ENCODE peak calls at places on chromosomes 1 and 21, in seven cellular contexts. One of them, this sample, is unnamed.
A peak's percentile ranks its signal among the peaks of the same experiment; 100 is the strongest.

GRCh38 chr1:27572679-27573426 is 31.1 kb downstream of the AHDC1 start:
- DNase-seq in neuronal stem cell: no peak
- DNase-seq in trophoblast cell: no peak
- DNase-seq in mesendoderm: peak; percentile 77
- DNase-seq in mesenchymal stem cell: peak; percentile 84
- DNase-seq in IMR-90: no peak
- DNase-seq in H1: no peak
- DNase-seq in this sample: no peak

GRCh38 chr1:117177376-117177775 is 33.4 kb downstream of the VTCN1 start:
- DNase-seq in H1: no peak
- DNase-seq in mesendoderm: no peak
- DNase-seq in IMR-90: no peak
- DNase-seq in mesenchymal stem cell: no peak
- DNase-seq in neuronal stem cell: no peak
- DNase-seq in trophoblast cell: no peak
- DNase-seq in this sample: no peak

GRCh38 chr1:104630567-104630966 is 880.9 kb downstream of the AMY1C start:
- DNase-seq in neuronal stem cell: no peak
- DNase-seq in trophoblast cell: peak; percentile 4
- DNase-seq in IMR-90: no peak
- DNase-seq in mesenchymal stem cell: peak; percentile 23
- DNase-seq in H1: no peak
- DNase-seq in mesendoderm: no peak
- DNase-seq in this sample: no peak

GRCh38 chr1:3450983-3451382 is 3.5 kb upstream of the ARHGEF16 start:
- DNase-seq in mesenchymal stem cell: no peak
- DNase-seq in IMR-90: no peak
- DNase-seq in trophoblast cell: no peak
- DNase-seq in mesendoderm: no peak
- DNase-seq in neuronal stem cell: no peak
- DNase-seq in H1: no peak
- DNase-seq in this sample: no peak

GRCh38 chr1:160117709-160118183 is 2.2 kb downstream of the ATP1A2 start:
- DNase-seq in mesenchymal stem cell: no peak
- DNase-seq in H1: no peak
- DNase-seq in IMR-90: peak; percentile 31
- DNase-seq in neuronal stem cell: no peak
- DNase-seq in mesendoderm: peak; percentile 50
- DNase-seq in trophoblast cell: no peak
- DNase-seq in this sample: no peak

GRCh38 chr1:29651684-29652665 is 415.7 kb downstream of the PTPRU start:
- DNase-seq in IMR-90: no peak
- DNase-seq in mesenchymal stem cell: no peak
- DNase-seq in H1: peak; percentile 26
- DNase-seq in trophoblast cell: no peak
- DNase-seq in neuronal stem cell: no peak
- DNase-seq in mesendoderm: no peak
- DNase-seq in this sample: peak; percentile 3

GRCh38 chr1:223177681-223178080 is 34.6 kb upstream of the TLR5 start:
- DNase-seq in trophoblast cell: peak; percentile 28
- DNase-seq in H1: no peak
- DNase-seq in mesendoderm: no peak
- DNase-seq in neuronal stem cell: no peak
- DNase-seq in mesenchymal stem cell: no peak
- DNase-seq in IMR-90: no peak
- DNase-seq in this sample: no peak

GRCh38 chr1:26317612-26318337 is at the start of gene CD52:
- DNase-seq in mesendoderm: peak; percentile 89
- DNase-seq in neuronal stem cell: no peak
- DNase-seq in H1: no peak
- DNase-seq in trophoblast cell: no peak
- DNase-seq in IMR-90: no peak
- DNase-seq in mesenchymal stem cell: no peak
- DNase-seq in this sample: peak; percentile 78

GRCh38 chr1:63827411-63828321 is 53.8 kb downstream of the ROR1 start:
- DNase-seq in mesendoderm: no peak
- DNase-seq in trophoblast cell: no peak
- DNase-seq in IMR-90: peak; percentile 25
- DNase-seq in H1: no peak
- DNase-seq in neuronal stem cell: no peak
- DNase-seq in mesenchymal stem cell: peak; percentile 21
- DNase-seq in this sample: no peak

GRCh38 chr1:171781167-171781875 is at the start of gene METTL13:
- DNase-seq in IMR-90: peak; percentile 99
- DNase-seq in neuronal stem cell: peak; percentile 98
- DNase-seq in H1: peak; percentile 94
- DNase-seq in mesendoderm: peak; percentile 100
- DNase-seq in trophoblast cell: peak; percentile 99
- DNase-seq in mesenchymal stem cell: peak; percentile 100
- DNase-seq in this sample: peak; percentile 100

GRCh38 chr1:231139659-231140650 is 21.9 kb upstream of the TRIM67 start:
- DNase-seq in mesenchymal stem cell: peak; percentile 62
- DNase-seq in IMR-90: peak; percentile 82
- DNase-seq in trophoblast cell: peak; percentile 95
- DNase-seq in H1: no peak
- DNase-seq in mesendoderm: peak; percentile 9
- DNase-seq in neuronal stem cell: no peak
- DNase-seq in this sample: no peak

GRCh38 chr1:154479764-154480421 is 22.1 kb upstream of the TDRD10 start:
- DNase-seq in mesenchymal stem cell: peak; percentile 90
- DNase-seq in IMR-90: peak; percentile 85
- DNase-seq in H1: peak; percentile 78
- DNase-seq in trophoblast cell: peak; percentile 97
- DNase-seq in neuronal stem cell: peak; percentile 86
- DNase-seq in mesendoderm: peak; percentile 69
- DNase-seq in this sample: peak; percentile 54

GRCh38 chr21:17466166-17466565 is 46.7 kb upstream of the CXADR start:
- DNase-seq in mesendoderm: peak; percentile 31
- DNase-seq in trophoblast cell: peak; percentile 10
- DNase-seq in IMR-90: peak; percentile 83
- DNase-seq in H1: no peak
- DNase-seq in neuronal stem cell: no peak
- DNase-seq in mesenchymal stem cell: peak; percentile 54
- DNase-seq in this sample: no peak

GRCh38 chr1:43564617-43565348 is 34.1 kb downstream of the PTPRF start:
- DNase-seq in neuronal stem cell: no peak
- DNase-seq in mesendoderm: peak; percentile 33
- DNase-seq in mesenchymal stem cell: no peak
- DNase-seq in IMR-90: no peak
- DNase-seq in H1: no peak
- DNase-seq in trophoblast cell: no peak
- DNase-seq in this sample: no peak

GRCh38 chr1:106793686-106794085 is 262.8 kb upstream of the PRMT6 start:
- DNase-seq in mesenchymal stem cell: no peak
- DNase-seq in neuronal stem cell: no peak
- DNase-seq in mesendoderm: no peak
- DNase-seq in H1: no peak
- DNase-seq in trophoblast cell: no peak
- DNase-seq in IMR-90: no peak
- DNase-seq in this sample: no peak

GRCh38 chr1:205811660-205812059 is 1.3 kb downstream of the SLC41A1 start:
- DNase-seq in IMR-90: no peak
- DNase-seq in mesendoderm: no peak
- DNase-seq in H1: no peak
- DNase-seq in neuronal stem cell: no peak
- DNase-seq in mesenchymal stem cell: peak; percentile 17
- DNase-seq in trophoblast cell: no peak
- DNase-seq in this sample: no peak

GRCh38 chr1:198220428-198220827 is 63.6 kb downstream of the NEK7 start:
- DNase-seq in mesendoderm: no peak
- DNase-seq in mesenchymal stem cell: no peak
- DNase-seq in trophoblast cell: peak; percentile 46
- DNase-seq in H1: no peak
- DNase-seq in neuronal stem cell: no peak
- DNase-seq in IMR-90: peak; percentile 87
- DNase-seq in this sample: no peak

GRCh38 chr21:16570196-16570595 is 840.4 kb downstream of the USP25 start:
- DNase-seq in neuronal stem cell: no peak
- DNase-seq in H1: no peak
- DNase-seq in mesenchymal stem cell: no peak
- DNase-seq in IMR-90: peak; percentile 39
- DNase-seq in trophoblast cell: peak; percentile 90
- DNase-seq in mesendoderm: no peak
- DNase-seq in this sample: no peak

GRCh38 chr21:14321042-14321441 is 61.9 kb downstream of the HSPA13 start:
- DNase-seq in mesendoderm: no peak
- DNase-seq in trophoblast cell: peak; percentile 42
- DNase-seq in H1: no peak
- DNase-seq in mesenchymal stem cell: peak; percentile 22
- DNase-seq in IMR-90: peak; percentile 0
- DNase-seq in neuronal stem cell: no peak
- DNase-seq in this sample: no peak
- H3K4me2 ChIP-seq in mesendoderm: no peak overlapping the region
- H3K4me2 ChIP-seq in trophoblast cell: no peak overlapping the region
- H3K4me2 ChIP-seq in H1: no peak overlapping the region
- H3K4me2 ChIP-seq in mesenchymal stem cell: no peak overlapping the region
- H3K4me2 ChIP-seq in IMR-90: no peak overlapping the region
- H3K4me2 ChIP-seq in neuronal stem cell: no peak overlapping the region
- H3K4me2 ChIP-seq in this sample: no peak overlapping the region

GRCh38 chr1:99005142-99005491 is 456 bp upstream of the PLPPR5 start:
- DNase-seq in H1: peak; percentile 75
- DNase-seq in IMR-90: no peak
- DNase-seq in mesendoderm: peak; percentile 60
- DNase-seq in mesenchymal stem cell: peak; percentile 15
- DNase-seq in neuronal stem cell: peak; percentile 48
- DNase-seq in trophoblast cell: peak; percentile 54
- DNase-seq in this sample: peak; percentile 49
- H2BK5ac ChIP-seq in H1: no peak overlapping the region
- H2BK5ac ChIP-seq in IMR-90: no peak overlapping the region
- H2BK5ac ChIP-seq in mesendoderm: no peak overlapping the region
- H2BK5ac ChIP-seq in mesenchymal stem cell: no peak overlapping the region
- H2BK5ac ChIP-seq in neuronal stem cell: no peak overlapping the region
- H2BK5ac ChIP-seq in trophoblast cell: no peak overlapping the region
- H2BK5ac ChIP-seq in this sample: no peak overlapping the region

GRCh38 chr1:156410740-156411139 is 41.7 kb downstream of the RHBG start:
- DNase-seq in mesenchymal stem cell: no peak
- DNase-seq in IMR-90: no peak
- DNase-seq in neuronal stem cell: no peak
- DNase-seq in mesendoderm: no peak
- DNase-seq in H1: no peak
- DNase-seq in trophoblast cell: no peak
- DNase-seq in this sample: no peak

GRCh38 chr1:156410238-156410637 is 41.2 kb downstream of the RHBG start:
- DNase-seq in mesenchymal stem cell: no peak
- DNase-seq in H1: no peak
- DNase-seq in mesendoderm: no peak
- DNase-seq in neuronal stem cell: no peak
- DNase-seq in trophoblast cell: no peak
- DNase-seq in IMR-90: no peak
- DNase-seq in this sample: no peak

GRCh38 chr1:156413310-156414246 is 44.6 kb downstream of the RHBG start:
- DNase-seq in mesenchymal stem cell: no peak
- DNase-seq in mesendoderm: no peak
- DNase-seq in H1: no peak
- DNase-seq in trophoblast cell: no peak
- DNase-seq in neuronal stem cell: no peak
- DNase-seq in IMR-90: no peak
- DNase-seq in this sample: no peak

GRCh38 chr1:156414440-156415064 is 45.5 kb downstream of the RHBG start:
- DNase-seq in mesenchymal stem cell: no peak
- DNase-seq in IMR-90: no peak
- DNase-seq in trophoblast cell: peak; percentile 21
- DNase-seq in neuronal stem cell: no peak
- DNase-seq in H1: peak; percentile 89
- DNase-seq in mesendoderm: no peak
- DNase-seq in this sample: no peak

DNA sequence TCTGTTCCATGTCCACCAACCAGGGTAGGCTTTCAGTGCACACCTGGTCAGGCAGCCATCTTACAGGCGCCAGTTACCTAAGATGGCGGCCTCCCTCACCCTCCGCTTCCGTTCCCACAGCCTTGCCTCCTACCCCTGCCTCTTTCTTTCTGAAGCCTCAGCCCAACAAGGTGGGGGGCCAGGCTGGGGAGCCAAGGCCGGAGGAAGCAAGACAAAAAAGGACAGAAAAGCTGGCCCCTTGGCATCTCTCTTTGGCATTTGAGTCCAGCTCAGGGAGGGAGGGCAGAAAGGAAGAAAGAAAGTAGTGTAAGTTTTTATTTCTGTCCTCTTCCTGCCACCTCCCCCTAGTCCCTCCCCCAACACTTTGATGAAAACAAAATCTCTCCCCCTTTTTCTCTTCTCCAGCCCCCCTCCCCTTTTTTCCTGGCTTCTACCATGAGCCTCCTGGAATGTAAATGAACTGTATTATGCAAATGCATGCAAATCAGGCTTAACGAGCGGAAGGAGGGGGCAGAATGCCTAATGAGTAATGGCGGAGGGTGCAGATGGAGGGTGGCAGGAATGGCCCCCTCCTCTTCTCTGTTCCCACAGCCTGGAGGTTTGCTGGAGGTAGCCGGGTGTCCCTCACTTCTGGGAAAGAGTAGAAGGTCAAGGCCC is 43.8 kb downstream of the RHBG start:
- DNase-seq in IMR-90: no peak
- DNase-seq in mesendoderm: no peak
- DNase-seq in neuronal stem cell: no peak
- DNase-seq in mesenchymal stem cell: no peak
- DNase-seq in trophoblast cell: no peak
- DNase-seq in H1: no peak
- DNase-seq in this sample: no peak
- H3K4me2 ChIP-seq in IMR-90: no peak overlapping the region
- H3K4me2 ChIP-seq in mesendoderm: no peak overlapping the region
- H3K4me2 ChIP-seq in neuronal stem cell: no peak overlapping the region
- H3K4me2 ChIP-seq in mesenchymal stem cell: no peak overlapping the region
- H3K4me2 ChIP-seq in trophoblast cell: no peak overlapping the region
- H3K4me2 ChIP-seq in H1: no peak overlapping the region
- H3K4me2 ChIP-seq in this sample: no peak overlapping the region

GRCh38 chr1:112394743-112395062 is 1.3 kb upstream of the CTTNBP2NL start:
- DNase-seq in neuronal stem cell: no peak
- DNase-seq in mesenchymal stem cell: no peak
- DNase-seq in mesendoderm: no peak
- DNase-seq in H1: no peak
- DNase-seq in trophoblast cell: no peak
- DNase-seq in IMR-90: no peak
- DNase-seq in this sample: no peak

GRCh38 chr1:112395261-112395831 is 668 bp upstream of the CTTNBP2NL start:
- DNase-seq in mesenchymal stem cell: no peak
- DNase-seq in neuronal stem cell: peak; percentile 61
- DNase-seq in trophoblast cell: peak; percentile 82
- DNase-seq in IMR-90: no peak
- DNase-seq in mesendoderm: peak; percentile 83
- DNase-seq in H1: no peak
- DNase-seq in this sample: no peak

GRCh38 chr1:112397051-112397471 is 1.0 kb downstream of the CTTNBP2NL start:
- DNase-seq in H1: no peak
- DNase-seq in trophoblast cell: no peak
- DNase-seq in neuronal stem cell: no peak
- DNase-seq in mesenchymal stem cell: no peak
- DNase-seq in IMR-90: no peak
- DNase-seq in mesendoderm: no peak
- DNase-seq in this sample: no peak

GRCh38 chr1:112395832-112396667 is at the start of gene CTTNBP2NL:
- DNase-seq in neuronal stem cell: peak; percentile 97
- DNase-seq in mesendoderm: peak; percentile 99
- DNase-seq in H1: peak; percentile 94
- DNase-seq in IMR-90: peak; percentile 93
- DNase-seq in trophoblast cell: peak; percentile 94
- DNase-seq in mesenchymal stem cell: peak; percentile 97
- DNase-seq in this sample: peak; percentile 98

DNA sequence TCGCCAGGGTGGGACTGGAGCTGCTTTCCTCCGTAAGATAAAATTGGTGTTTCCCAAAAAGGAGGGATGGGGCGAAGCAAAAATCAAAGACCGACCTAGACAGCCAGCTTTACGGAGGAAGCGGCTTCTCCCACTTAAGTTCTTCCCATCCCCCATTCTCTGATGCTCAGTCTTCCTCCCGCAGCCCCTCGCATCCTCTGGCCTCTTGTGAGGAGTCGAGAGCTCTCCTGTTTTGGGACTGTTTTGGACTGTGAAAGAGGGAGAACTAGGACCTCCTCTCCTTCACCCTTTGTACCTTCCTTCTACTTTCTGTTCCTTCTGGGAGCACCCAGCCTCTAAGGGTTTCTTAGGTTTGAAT is 633 bp downstream of the CTTNBP2NL start:
- DNase-seq in IMR-90: peak; percentile 21
- DNase-seq in H1: no peak
- DNase-seq in mesendoderm: peak; percentile 51
- DNase-seq in neuronal stem cell: no peak
- DNase-seq in trophoblast cell: peak; percentile 11
- DNase-seq in mesenchymal stem cell: peak; percentile 38
- DNase-seq in this sample: no peak
- H2BK5ac ChIP-seq in IMR-90: peak overlapping the region; percentile 89
- H2BK5ac ChIP-seq in H1: peak overlapping the region; percentile 88
- H2BK5ac ChIP-seq in mesendoderm: no peak overlapping the region
- H2BK5ac ChIP-seq in neuronal stem cell: peak overlapping the region; percentile 90
- H2BK5ac ChIP-seq in trophoblast cell: peak overlapping the region; percentile 76
- H2BK5ac ChIP-seq in mesenchymal stem cell: peak overlapping the region; percentile 68
- H2BK5ac ChIP-seq in this sample: no peak overlapping the region

This sample was measured in H9.